ENCODE peak calls at places on chromosome 5, in four cellular contexts. One of them, this sample, is unnamed.

GRCh38 chr5:56352808-56353590 is 119.9 kb upstream of the ANKRD55 start:
- DNase-seq in iPS DF 6.9: no peak
- DNase-seq in heart right ventricle: no peak
- DNase-seq in tibial artery: no peak
- DNase-seq in this sample: no peak

GRCh38 chr5:68271124-68271523 is 55.6 kb downstream of the PIK3R1 start:
- DNase-seq in tibial artery: no peak
- DNase-seq in iPS DF 6.9: no peak
- DNase-seq in heart right ventricle: no peak
- DNase-seq in this sample: no peak

GRCh38 chr5:180126716-180127681 is 55.4 kb upstream of the RNF130 start:
- DNase-seq in iPS DF 6.9: no peak
- DNase-seq in tibial artery: no peak
- DNase-seq in heart right ventricle: peak; percentile 42
- DNase-seq in this sample: no peak

GRCh38 chr5:73066466-73066865 is 53.9 kb upstream of the TMEM171 start:
- DNase-seq in iPS DF 6.9: no peak
- DNase-seq in tibial artery: no peak
- DNase-seq in heart right ventricle: no peak
- DNase-seq in this sample: no peak

GRCh38 chr5:172858511-172858989 is 24.5 kb downstream of the ERGIC1 start:
- DNase-seq in iPS DF 6.9: no peak
- DNase-seq in heart right ventricle: no peak
- DNase-seq in tibial artery: no peak
- DNase-seq in this sample: no peak

GRCh38 chr5:177116631-177117373 is 16.8 kb upstream of the NSD1 start:
- DNase-seq in tibial artery: peak; percentile 83
- DNase-seq in iPS DF 6.9: no peak
- DNase-seq in heart right ventricle: peak; percentile 91
- DNase-seq in this sample: peak; percentile 82

GRCh38 chr5:42840279-42840678 is 28.6 kb upstream of the SELENOP start:
- DNase-seq in iPS DF 6.9: no peak
- DNase-seq in tibial artery: peak; percentile 81
- DNase-seq in heart right ventricle: peak; percentile 57
- DNase-seq in this sample: no peak

GRCh38 chr5:9686211-9686610 is 56.1 kb upstream of the TAS2R1 start:
- DNase-seq in iPS DF 6.9: no peak
- DNase-seq in heart right ventricle: no peak
- DNase-seq in tibial artery: no peak
- DNase-seq in this sample: no peak

GRCh38 chr5:139147743-139148079 is 50.5 kb downstream of the SIL1 start:
- DNase-seq in tibial artery: peak; percentile 55
- DNase-seq in iPS DF 6.9: no peak
- DNase-seq in heart right ventricle: peak; percentile 65
- DNase-seq in this sample: no peak

GRCh38 chr5:22627029-22627428 is 226.1 kb downstream of the CDH12 start:
- DNase-seq in tibial artery: no peak
- DNase-seq in heart right ventricle: no peak
- DNase-seq in iPS DF 6.9: no peak
- DNase-seq in this sample: no peak

GRCh38 chr5:169302491-169303118 is 1.7 kb upstream of the SLIT3 start:
- DNase-seq in tibial artery: peak; percentile 74
- DNase-seq in heart right ventricle: peak; percentile 61
- DNase-seq in iPS DF 6.9: peak; percentile 47
- DNase-seq in this sample: peak; percentile 10

GRCh38 chr5:175658299-175659145 is 651 bp downstream of the HRH2 start:
- DNase-seq in tibial artery: peak; percentile 35
- DNase-seq in heart right ventricle: no peak
- DNase-seq in iPS DF 6.9: no peak
- DNase-seq in this sample: no peak

GRCh38 chr5:175724314-175724713 is 66.4 kb downstream of the HRH2 start:
- DNase-seq in tibial artery: no peak
- DNase-seq in iPS DF 6.9: no peak
- DNase-seq in heart right ventricle: no peak
- DNase-seq in this sample: no peak

GRCh38 chr5:88944751-88945507 is 61.9 kb upstream of the MEF2C start:
- DNase-seq in iPS DF 6.9: no peak
- DNase-seq in tibial artery: no peak
- DNase-seq in heart right ventricle: no peak
- DNase-seq in this sample: no peak

GRCh38 chr5:150604894-150605440 is 35.5 kb upstream of the SYNPO start:
- DNase-seq in heart right ventricle: no peak
- DNase-seq in iPS DF 6.9: no peak
- DNase-seq in tibial artery: no peak
- DNase-seq in this sample: no peak

GRCh38 chr5:61964199-61964598 is 341.8 kb upstream of the KIF2A start:
- DNase-seq in heart right ventricle: no peak
- DNase-seq in iPS DF 6.9: no peak
- DNase-seq in tibial artery: no peak
- DNase-seq in this sample: no peak

GRCh38 chr5:152332696-152333095 is 72.4 kb downstream of the NMUR2 start:
- DNase-seq in iPS DF 6.9: no peak
- DNase-seq in tibial artery: no peak
- DNase-seq in heart right ventricle: no peak
- DNase-seq in this sample: no peak

GRCh38 chr5:169116961-169117461 is 183.9 kb downstream of the SLIT3 start:
- DNase-seq in heart right ventricle: no peak
- DNase-seq in iPS DF 6.9: peak; percentile 27
- DNase-seq in tibial artery: peak; percentile 84
- DNase-seq in this sample: no peak

GRCh38 chr5:178540526-178540925 is 49.7 kb downstream of the COL23A1 start:
- DNase-seq in tibial artery: no peak
- DNase-seq in iPS DF 6.9: no peak
- DNase-seq in heart right ventricle: no peak
- DNase-seq in this sample: no peak

GRCh38 chr5:180339583-180340183 is 13.5 kb downstream of the GFPT2 start:
- DNase-seq in heart right ventricle: no peak
- DNase-seq in iPS DF 6.9: no peak
- DNase-seq in tibial artery: no peak
- DNase-seq in this sample: no peak

GRCh38 chr5:151140686-151141459 is 16.7 kb downstream of the ANXA6 start:
- DNase-seq in heart right ventricle: no peak
- DNase-seq in iPS DF 6.9: no peak
- DNase-seq in tibial artery: no peak
- DNase-seq in this sample: no peak

GRCh38 chr5:108638021-108638420 is 109.7 kb upstream of the FER start:
- DNase-seq in iPS DF 6.9: no peak
- DNase-seq in tibial artery: no peak
- DNase-seq in heart right ventricle: no peak
- DNase-seq in this sample: no peak

GRCh38 chr5:60036539-60036938 is 143.0 kb upstream of the PDE4D start:
- DNase-seq in heart right ventricle: no peak
- DNase-seq in iPS DF 6.9: no peak
- DNase-seq in tibial artery: no peak
- DNase-seq in this sample: no peak

GRCh38 chr5:110150199-110150598 is 460.5 kb downstream of the MAN2A1 start:
- DNase-seq in tibial artery: no peak
- DNase-seq in iPS DF 6.9: no peak
- DNase-seq in heart right ventricle: no peak
- DNase-seq in this sample: no peak

GRCh38 chr5:106522296-106522695 is 1148.4 kb downstream of the EFNA5 start:
- DNase-seq in tibial artery: no peak
- DNase-seq in iPS DF 6.9: no peak
- DNase-seq in heart right ventricle: no peak
- DNase-seq in this sample: no peak

GRCh38 chr5:151491059-151491458 is 43.7 kb downstream of the SLC36A1 start:
- DNase-seq in heart right ventricle: no peak
- DNase-seq in iPS DF 6.9: no peak
- DNase-seq in tibial artery: no peak
- DNase-seq in this sample: no peak

GRCh38 chr5:113269023-113269997 is 165.5 kb downstream of the TSSK1B start:
- DNase-seq in iPS DF 6.9: no peak
- DNase-seq in heart right ventricle: no peak
- DNase-seq in tibial artery: no peak
- DNase-seq in this sample: no peak

GRCh38 chr5:74205745-74206570 is 434.6 kb downstream of the ENC1 start:
- DNase-seq in heart right ventricle: no peak
- DNase-seq in tibial artery: no peak
- DNase-seq in iPS DF 6.9: no peak
- DNase-seq in this sample: no peak

GRCh38 chr5:132054697-132055440 is 5.6 kb upstream of the IL3 start:
- DNase-seq in iPS DF 6.9: no peak
- DNase-seq in heart right ventricle: no peak
- DNase-seq in tibial artery: no peak
- DNase-seq in this sample: no peak

GRCh38 chr5:101728933-101729332 is 567.2 kb downstream of the SLCO4C1 start:
- DNase-seq in iPS DF 6.9: no peak
- DNase-seq in heart right ventricle: no peak
- DNase-seq in tibial artery: no peak
- DNase-seq in this sample: no peak

GRCh38 chr5:159049844-159050318 is 49.8 kb downstream of the EBF1 start:
- DNase-seq in iPS DF 6.9: no peak
- DNase-seq in tibial artery: no peak
- DNase-seq in heart right ventricle: no peak
- DNase-seq in this sample: no peak
- H3K27ac ChIP-seq in iPS DF 6.9: no peak overlapping the region
- H3K27ac ChIP-seq in tibial artery: peak overlapping the region; percentile 87
- H3K27ac ChIP-seq in heart right ventricle: peak overlapping the region; percentile 83
- H3K27ac ChIP-seq in this sample: no peak overlapping the region

DNA sequence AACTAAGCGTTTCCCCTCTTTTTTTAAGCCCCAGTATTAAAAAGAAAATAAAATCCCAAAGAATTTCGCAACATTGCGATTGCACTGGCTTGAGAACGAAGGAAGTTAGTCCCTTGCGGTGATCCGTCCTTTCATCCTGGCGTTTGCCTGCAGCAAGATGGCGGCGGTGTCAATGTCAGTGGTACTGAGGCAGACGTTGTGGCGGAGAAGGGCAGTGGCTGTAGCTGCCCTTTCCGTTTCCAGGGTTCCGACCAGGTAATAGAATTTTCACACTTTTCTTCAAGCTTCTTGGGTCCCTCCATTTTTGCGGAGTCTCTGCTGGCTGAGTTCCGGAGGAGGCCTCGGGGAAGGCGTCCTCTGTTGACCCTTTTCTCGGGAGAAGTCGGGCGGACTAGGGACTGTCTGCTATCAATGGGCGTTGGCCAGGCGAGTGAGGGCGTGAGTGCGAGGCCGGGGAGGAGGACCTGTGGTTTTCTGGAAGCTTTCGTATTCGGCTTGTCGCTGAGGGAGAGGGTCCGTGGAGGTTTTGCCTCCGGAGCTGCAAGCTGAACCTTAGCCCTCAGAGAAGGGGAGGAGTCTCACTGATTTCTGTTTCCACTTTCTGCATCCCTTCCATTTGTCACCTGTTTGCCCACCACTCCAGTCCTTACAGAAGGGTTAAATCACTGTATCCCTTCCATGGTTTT is at the start of gene NDUFS4:
- DNase-seq in iPS DF 6.9: peak; percentile 91
- DNase-seq in heart right ventricle: peak; percentile 77
- DNase-seq in tibial artery: peak; percentile 86
- DNase-seq in this sample: peak; percentile 69
- H3K27ac ChIP-seq in iPS DF 6.9: no peak within 1 kb of the TSS
- H3K27ac ChIP-seq in heart right ventricle: peak within 1 kb of the TSS; percentile 88
- H3K27ac ChIP-seq in tibial artery: peak within 1 kb of the TSS; percentile 85
- H3K27ac ChIP-seq in this sample: peak within 1 kb of the TSS; percentile 68

GRCh38 chr5:140344683-140345423 is 1.6 kb downstream of the HBEGF start:
- DNase-seq in iPS DF 6.9: no peak
- DNase-seq in tibial artery: no peak
- DNase-seq in heart right ventricle: no peak
- DNase-seq in this sample: no peak

GRCh38 chr5:140342896-140343295 is 3.5 kb downstream of the HBEGF start:
- DNase-seq in tibial artery: no peak
- DNase-seq in iPS DF 6.9: no peak
- DNase-seq in heart right ventricle: no peak
- DNase-seq in this sample: no peak

GRCh38 chr5:140340605-140341004 is 5.8 kb downstream of the HBEGF start:
- DNase-seq in tibial artery: no peak
- DNase-seq in heart right ventricle: no peak
- DNase-seq in iPS DF 6.9: no peak
- DNase-seq in this sample: no peak

GRCh38 chr5:140341591-140341990 is 4.8 kb downstream of the HBEGF start:
- DNase-seq in iPS DF 6.9: no peak
- DNase-seq in heart right ventricle: peak; percentile 68
- DNase-seq in tibial artery: peak; percentile 43
- DNase-seq in this sample: no peak

GRCh38 chr5:140342287-140342686 is 4.1 kb downstream of the HBEGF start:
- DNase-seq in tibial artery: peak; percentile 31
- DNase-seq in iPS DF 6.9: no peak
- DNase-seq in heart right ventricle: no peak
- DNase-seq in this sample: peak; percentile 32
- H3K27ac ChIP-seq in tibial artery: peak overlapping the region; percentile 50
- H3K27ac ChIP-seq in iPS DF 6.9: no peak overlapping the region
- H3K27ac ChIP-seq in heart right ventricle: peak overlapping the region; percentile 74
- H3K27ac ChIP-seq in this sample: no peak overlapping the region

DNA sequence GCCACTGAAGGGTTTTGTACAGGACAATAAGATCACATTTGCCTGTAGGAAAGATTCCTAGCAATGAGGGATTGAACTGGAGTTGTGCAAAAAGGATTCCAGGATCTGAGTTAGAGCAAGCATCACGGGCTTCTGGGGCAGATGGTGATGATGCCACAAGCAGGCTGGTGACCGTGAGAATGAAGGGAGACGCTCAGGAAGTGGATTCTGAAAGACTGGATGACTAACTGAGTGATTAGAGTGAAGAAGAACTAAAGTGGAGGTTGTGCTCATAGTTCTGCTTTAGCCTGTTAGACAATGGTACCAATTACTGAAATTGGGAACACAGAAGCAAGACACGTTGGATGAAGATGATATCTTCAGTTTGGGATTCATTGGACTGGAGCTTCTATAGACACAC is 168.2 kb downstream of the CD180 start:
- DNase-seq in iPS DF 6.9: no peak
- DNase-seq in tibial artery: no peak
- DNase-seq in heart right ventricle: no peak
- DNase-seq in this sample: no peak
- H3K27ac ChIP-seq in iPS DF 6.9: no peak overlapping the region
- H3K27ac ChIP-seq in tibial artery: no peak overlapping the region
- H3K27ac ChIP-seq in heart right ventricle: no peak overlapping the region
- H3K27ac ChIP-seq in this sample: no peak overlapping the region

DNA sequence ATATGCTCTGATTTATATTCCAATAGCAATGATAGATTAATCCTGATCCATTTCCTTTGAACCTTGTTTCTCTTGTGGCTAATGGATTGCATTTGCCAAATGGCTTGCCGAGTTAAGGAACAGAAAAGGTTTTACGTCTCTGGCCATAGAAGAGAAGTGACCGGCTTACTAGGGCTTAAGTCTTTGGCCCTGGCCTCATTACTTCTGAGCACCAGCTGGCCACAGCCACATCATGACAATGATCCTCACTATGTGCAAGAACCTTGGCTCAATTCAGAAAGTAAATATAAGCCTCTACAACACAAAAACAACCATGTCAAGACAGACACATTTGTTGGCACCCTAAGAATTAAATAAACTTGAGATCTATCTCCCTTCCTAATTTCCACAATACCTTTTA is 46.1 kb downstream of the ZNF608 start:
- DNase-seq in tibial artery: no peak
- DNase-seq in heart right ventricle: no peak
- DNase-seq in iPS DF 6.9: no peak
- DNase-seq in this sample: no peak
- H3K27ac ChIP-seq in tibial artery: no peak overlapping the region
- H3K27ac ChIP-seq in heart right ventricle: no peak overlapping the region
- H3K27ac ChIP-seq in iPS DF 6.9: no peak overlapping the region
- H3K27ac ChIP-seq in this sample: no peak overlapping the region